ENCODE peak calls at places on chromosomes 12 and 14, in six cellular contexts. Q, Z, A, W, G and K are unnamed samples. For H3K4me1, the result is how much of the 10 kb centered on the place peaks cover.

GRCh38 chr12:75960086-75960910 is 71.3 kb downstream of the PHLDA1 start:
- DNase-seq in Q (peak), Z (peak), A (no peak), W (no peak), G (no peak), K (no peak)

GRCh38 chr14:50061664-50062437 is 54.5 kb downstream of the VCPKMT start:
- DNase-seq in Q (peak), Z (peak), A (no peak), W (no peak), G (peak), K (peak)

GRCh38 chr12:116366456-116366776 is 88.9 kb upstream of the MED13L start:
- DNase-seq in Q (no peak), Z (no peak), A (no peak), W (peak), G (peak), K (no peak)

GRCh38 chr12:82015623-82016347 is 256.6 kb upstream of the PPFIA2 start:
- DNase-seq in Q (no peak), Z (no peak), A (no peak), W (no peak), G (no peak), K (no peak)

GRCh38 chr12:49483621-49484020 is 55.2 kb upstream of the KCNH3 start:
- DNase-seq in Q (no peak), Z (no peak), A (no peak), W (no peak), G (no peak), K (no peak)

GRCh38 chr12:126093911-126094310 is 1028.7 kb downstream of the AACS start:
- DNase-seq in Q (no peak), Z (no peak), A (no peak), W (no peak), G (no peak), K (no peak)

GRCh38 chr12:95633671-95634465 is 82.6 kb upstream of the USP44 start:
- DNase-seq in Q (peak), Z (no peak), A (no peak), W (peak), G (no peak), K (peak)

GRCh38 chr14:100845341-100845740 is 19.4 kb downstream of the MEG3 start:
- DNase-seq in Q (no peak), Z (no peak), A (peak), W (no peak), G (no peak), K (no peak)

GRCh38 chr14:61927015-61927414 is 164.8 kb downstream of the SNAPC1 start:
- DNase-seq in Q (no peak), Z (peak), A (no peak), W (no peak), G (no peak), K (no peak)

GRCh38 chr12:15334225-15334624 is 11.9 kb downstream of the PTPRO start:
- DNase-seq in Q (no peak), Z (no peak), A (no peak), W (no peak), G (no peak), K (no peak)

GRCh38 chr12:94397401-94397800 is 62.3 kb downstream of the CEP83 start:
- DNase-seq in Q (no peak), Z (no peak), A (no peak), W (no peak), G (no peak), K (no peak)

GRCh38 chr14:26872510-26872909 is 274.7 kb upstream of the NOVA1 start:
- DNase-seq in Q (peak), Z (no peak), A (no peak), W (no peak), G (no peak), K (no peak)

GRCh38 chr14:72517736-72518135 is 376.2 kb downstream of the DPF3 start:
- DNase-seq in Q (no peak), Z (no peak), A (no peak), W (no peak), G (no peak), K (no peak)

GRCh38 chr14:24051789-24052655 is at the start of gene CARMIL3:
- DNase-seq in Q (peak), Z (peak), A (peak), W (peak), G (peak), K (peak)

GRCh38 chr12:120367252-120367923 is 1.6 kb downstream of the MSI1 start:
- DNase-seq in Q (peak), Z (no peak), A (no peak), W (no peak), G (no peak), K (no peak)

GRCh38 chr14:103763730-103764488 is 48.3 kb downstream of the ZFYVE21 start:
- DNase-seq in Q (no peak), Z (no peak), A (no peak), W (no peak), G (no peak), K (no peak)

GRCh38 chr14:92647499-92648279 is 100.7 kb downstream of the LGMN start:
- DNase-seq in Q (no peak), Z (peak), A (no peak), W (no peak), G (no peak), K (no peak)

GRCh38 chr12:42326466-42327226 is 679 bp downstream of the PPHLN1 start:
- DNase-seq in Q (peak), Z (peak), A (no peak), W (no peak), G (no peak), K (no peak)

GRCh38 chr14:94054401-94054800 is 26.6 kb downstream of the DDX24 start:
- DNase-seq in Q (no peak), Z (no peak), A (no peak), W (no peak), G (no peak), K (no peak)

GRCh38 chr14:69657961-69658360 is 46.6 kb downstream of the SUSD6 start:
- DNase-seq in Q (peak), Z (peak), A (no peak), W (peak), G (peak), K (no peak)

GRCh38 chr12:25755681-25756260 is 202.7 kb upstream of the LMNTD1 start:
- DNase-seq in Q (no peak), Z (peak), A (no peak), W (no peak), G (no peak), K (no peak)

GRCh38 chr12:124609041-124609984 is 41.9 kb upstream of the NCOR2 start:
- DNase-seq in Q (peak), Z (peak), A (peak), W (peak), G (peak), K (peak)

GRCh38 chr12:66679441-66680069 is 679 bp upstream of the GRIP1 start:
- DNase-seq in Q (no peak), Z (no peak), A (no peak), W (no peak), G (no peak), K (no peak)

GRCh38 chr14:100030441-100031153 is 34.6 kb upstream of the EVL start:
- DNase-seq in Q (no peak), Z (peak), A (no peak), W (no peak), G (no peak), K (peak)

GRCh38 chr12:97151481-97151880 is 244.4 kb downstream of the NEDD1 start:
- DNase-seq in Q (no peak), Z (no peak), A (no peak), W (no peak), G (no peak), K (peak)

GRCh38 chr12:10221846-10222245 is 9.2 kb downstream of the GABARAPL1 start:
- DNase-seq in Q (no peak), Z (no peak), A (no peak), W (no peak), G (no peak), K (no peak)
- TF ChIP-seq CTCF in Q (no peak), Z (no peak), A (no peak), W (no peak), G (no peak), K (no peak)

GRCh38 chr12:68823711-68824110 is 15.7 kb downstream of the MDM2 start:
- DNase-seq in Q (no peak), Z (no peak), A (no peak), W (no peak), G (no peak), K (no peak)

GRCh38 chr12:68825569-68826217 is 17.7 kb downstream of the MDM2 start:
- DNase-seq in Q (no peak), Z (no peak), A (no peak), W (no peak), G (no peak), K (no peak)

GRCh38 chr12:68824597-68825250 is 16.7 kb downstream of the MDM2 start:
- DNase-seq in Q (no peak), Z (no peak), A (no peak), W (no peak), G (no peak), K (no peak)

GRCh38 chr12:68824131-68824530 is 16.2 kb downstream of the MDM2 start:
- DNase-seq in Q (no peak), Z (no peak), A (no peak), W (no peak), G (no peak), K (no peak)

DNA sequence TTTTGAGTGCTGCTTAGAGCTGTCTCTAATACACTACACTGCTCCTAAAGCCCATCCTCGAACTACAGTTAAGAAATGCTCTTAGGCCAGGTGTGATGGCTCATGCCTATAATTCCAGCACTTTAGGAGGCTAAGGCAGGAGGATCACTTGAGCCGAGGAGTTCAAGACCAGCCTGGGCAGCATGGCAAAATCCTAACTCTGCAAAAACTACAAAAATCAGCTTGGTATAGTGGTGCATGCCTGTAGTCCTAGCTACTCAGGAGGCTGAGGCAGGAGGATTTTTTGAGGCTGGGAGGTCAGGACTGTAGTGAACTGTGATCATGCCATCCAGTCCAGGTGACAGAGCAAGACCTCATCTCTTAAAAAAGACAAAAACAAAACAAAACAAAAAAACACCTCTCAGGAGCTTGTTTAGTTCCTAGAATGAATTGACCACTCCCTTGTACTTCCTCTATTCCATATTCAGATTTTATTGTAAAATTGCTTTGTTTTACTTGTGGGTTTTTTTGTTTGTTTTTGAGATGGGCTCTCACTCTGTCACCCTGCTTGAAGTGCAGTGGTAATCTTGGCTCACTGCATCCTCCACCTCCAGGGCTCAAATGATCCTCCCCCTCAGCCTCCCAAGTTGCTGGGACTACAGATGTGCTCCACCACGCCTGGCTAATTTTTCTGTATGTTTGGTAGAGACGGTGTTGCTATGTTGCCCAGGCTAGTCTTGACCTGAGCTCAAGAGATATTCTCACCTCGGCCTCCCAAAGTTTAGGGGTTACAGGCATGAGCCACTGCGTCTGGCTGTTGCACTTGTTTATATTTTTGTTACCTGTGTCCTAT is 13.6 kb downstream of the MDM2 start:
- DNase-seq in Q (no peak), Z (no peak), A (no peak), W (no peak), G (no peak), K (no peak)
- TF ChIP-seq POLR2A in Q (no peak), Z (no peak), A (no peak), W (no peak), G (no peak), K (no peak)

GRCh38 chr12:11824736-11825135 is 175.3 kb downstream of the ETV6 start:
- DNase-seq in Q (no peak), Z (no peak), A (no peak), W (no peak), G (no peak), K (no peak)
- H3K4me1 ChIP-seq in Q (under half), Z (under half), A (under half), W (under half), G (under half), K (half or more)

GRCh38 chr12:68118096-68118755 is 41.3 kb downstream of the IFNG start:
- DNase-seq in Q (no peak), Z (no peak), A (no peak), W (no peak), G (no peak), K (no peak)

GRCh38 chr12:68109444-68110217 is 49.9 kb downstream of the IFNG start:
- DNase-seq in Q (no peak), Z (no peak), A (no peak), W (no peak), G (no peak), K (no peak)

GRCh38 chr12:68109001-68109400 is 50.5 kb downstream of the IFNG start:
- DNase-seq in Q (no peak), Z (no peak), A (no peak), W (no peak), G (no peak), K (no peak)

GRCh38 chr12:68111995-68112394 is 47.5 kb downstream of the IFNG start:
- DNase-seq in Q (no peak), Z (no peak), A (no peak), W (no peak), G (no peak), K (no peak)

DNA sequence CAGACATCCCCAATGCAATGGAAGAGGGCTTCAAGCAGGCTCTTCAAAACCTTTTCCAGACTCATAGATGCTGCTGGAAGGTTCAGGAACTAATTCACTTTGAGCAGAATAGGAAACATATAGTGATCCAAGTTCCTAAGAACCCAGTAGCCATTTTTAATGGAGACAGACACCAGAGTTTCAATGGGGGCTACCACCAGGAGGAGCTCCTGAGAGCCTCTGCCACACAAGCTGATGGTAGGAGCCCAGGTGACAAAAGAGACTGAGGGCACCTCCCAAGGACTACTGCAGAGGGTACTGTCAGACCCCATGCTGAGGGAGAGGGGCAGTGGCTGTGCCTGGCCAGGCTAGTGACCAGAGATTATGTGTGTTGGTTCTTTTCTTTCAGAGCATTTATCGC is 45.9 kb downstream of the IFNG start:
- DNase-seq in Q (peak), Z (no peak), A (no peak), W (no peak), G (no peak), K (no peak)
- TF ChIP-seq CTCF in Q (no peak), Z (no peak), A (no peak), W (no peak), G (peak), K (no peak)

GRCh38 chr12:100197486-100197885 is 3.1 kb upstream of the ACTR6 start:
- DNase-seq in Q (no peak), Z (no peak), A (no peak), W (no peak), G (no peak), K (no peak)

GRCh38 chr12:100201604-100202423 is 1.2 kb downstream of the ACTR6 start:
- DNase-seq in Q (no peak), Z (no peak), A (no peak), W (no peak), G (no peak), K (no peak)

GRCh38 chr12:100199023-100199346 is 1.6 kb upstream of the ACTR6 start:
- DNase-seq in Q (no peak), Z (no peak), A (no peak), W (no peak), G (no peak), K (no peak)

GRCh38 chr12:100200450-100201181 is at the start of gene ACTR6:
- DNase-seq in Q (peak), Z (peak), A (peak), W (peak), G (peak), K (peak)

GRCh38 chr12:100199347-100200136 is 1.1 kb upstream of the ACTR6 start:
- DNase-seq in Q (peak), Z (no peak), A (peak), W (peak), G (peak), K (peak)
- TF ChIP-seq POLR2A in Q (no peak), Z (no peak), A (no peak), W (no peak), G (no peak), K (no peak)

GRCh38 chr12:111448831-111449790 is 43.4 kb downstream of the SH2B3 start:
- DNase-seq in Q (no peak), Z (no peak), A (no peak), W (no peak), G (no peak), K (no peak)

GRCh38 chr12:111448266-111448830 is 42.6 kb downstream of the SH2B3 start:
- DNase-seq in Q (no peak), Z (no peak), A (no peak), W (no peak), G (no peak), K (peak)

GRCh38 chr12:111451649-111452129 is 46.0 kb downstream of the SH2B3 start:
- DNase-seq in Q (no peak), Z (peak), A (no peak), W (no peak), G (no peak), K (peak)

GRCh38 chr12:111451232-111451631 is 45.5 kb downstream of the SH2B3 start:
- DNase-seq in Q (no peak), Z (no peak), A (no peak), W (no peak), G (no peak), K (no peak)

DNA sequence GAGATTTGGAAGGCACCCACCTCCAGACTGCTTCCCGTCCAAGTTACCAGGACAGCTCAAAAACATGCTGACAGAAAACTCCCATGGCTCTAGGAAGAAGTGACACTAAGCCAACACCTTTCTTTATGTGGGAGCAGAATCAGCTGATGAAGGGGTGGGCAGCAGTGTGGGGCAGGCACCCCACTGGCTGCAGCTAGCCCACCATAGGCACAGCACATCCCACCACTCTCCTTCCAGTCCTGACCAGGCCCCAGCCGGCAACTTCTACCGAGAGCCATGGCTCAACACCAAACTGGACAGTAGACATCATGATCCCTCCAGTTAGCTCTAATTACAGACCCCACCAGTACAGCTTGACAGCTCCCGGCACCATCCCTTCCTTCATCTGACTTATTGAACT is 45.0 kb downstream of the SH2B3 start:
- DNase-seq in Q (no peak), Z (no peak), A (no peak), W (no peak), G (no peak), K (peak)
- H3K4me1 ChIP-seq in Q (under half), Z (under half), A (under half), W (under half), G (under half), K (under half)